ENCODE peak calls at places on chromosomes 2 and 18, in five cellular contexts. I is heart left ventricle, F is cardiac muscle cell, D is Peyer's patch, O is heart right ventricle. A is an unnamed sample.

GRCh38 chr2:124713969-124714368 is 688.9 kb downstream of the CNTNAP5 start:
- DNase-seq in I (no peak), F (no peak), D (no peak), O (no peak), A (no peak)

GRCh38 chr18:28127228-28127627 is 49.7 kb downstream of the CDH2 start:
- DNase-seq in I (peak), F (no peak), D (no peak), O (no peak), A (no peak)

GRCh38 chr2:235162070-235162469 is 210.3 kb downstream of the SH3BP4 start:
- DNase-seq in I (no peak), F (no peak), D (no peak), O (no peak), A (no peak)

GRCh38 chr18:63765837-63766236 is 9.4 kb upstream of the SERPINB7 start:
- DNase-seq in I (no peak), F (no peak), D (no peak), O (no peak), A (no peak)

GRCh38 chr18:73006331-73006730 is 138.5 kb upstream of the NETO1 start:
- DNase-seq in I (no peak), F (no peak), D (no peak), O (no peak), A (no peak)

GRCh38 chr2:30108192-30108591 is 38.6 kb upstream of the YPEL5 start:
- DNase-seq in I (no peak), F (no peak), D (no peak), O (no peak), A (no peak)

GRCh38 chr2:164145093-164145987 is 409.5 kb upstream of the FIGN start:
- DNase-seq in I (no peak), F (no peak), D (no peak), O (no peak), A (no peak)

GRCh38 chr2:88201811-88202169 is 31.6 kb downstream of the THNSL2 start:
- DNase-seq in I (no peak), F (no peak), D (no peak), O (no peak), A (no peak)

GRCh38 chr2:230915297-230915696 is 9.7 kb downstream of the GPR55 start:
- DNase-seq in I (no peak), F (no peak), D (no peak), O (no peak), A (no peak)

GRCh38 chr2:33372940-33373553 is 103.4 kb upstream of the RASGRP3 start:
- DNase-seq in I (no peak), F (peak), D (no peak), O (no peak), A (no peak)

GRCh38 chr2:69961496-69961895 is at the start of gene ASPRV1:
- DNase-seq in I (no peak), F (no peak), D (no peak), O (no peak), A (no peak)

GRCh38 chr2:230230801-230231200 is 5.3 kb downstream of the SP140 start:
- DNase-seq in I (no peak), F (no peak), D (no peak), O (no peak), A (no peak)

GRCh38 chr2:174663572-174663971 is 66.0 kb upstream of the WIPF1 start:
- DNase-seq in I (no peak), F (no peak), D (no peak), O (no peak), A (no peak)

GRCh38 chr2:17747684-17748452 is 5.7 kb downstream of the SMC6 start:
- DNase-seq in I (no peak), F (no peak), D (no peak), O (no peak), A (no peak)

GRCh38 chr2:7633556-7634153 is 716.4 kb downstream of the RNF144A start:
- DNase-seq in I (no peak), F (no peak), D (no peak), O (no peak), A (no peak)

GRCh38 chr2:66014450-66014849 is 420.5 kb upstream of the MEIS1 start:
- DNase-seq in I (no peak), F (no peak), D (no peak), O (no peak), A (no peak)

GRCh38 chr2:66017763-66018162 is 417.2 kb upstream of the MEIS1 start:
- DNase-seq in I (no peak), F (no peak), D (no peak), O (no peak), A (no peak)

DNA sequence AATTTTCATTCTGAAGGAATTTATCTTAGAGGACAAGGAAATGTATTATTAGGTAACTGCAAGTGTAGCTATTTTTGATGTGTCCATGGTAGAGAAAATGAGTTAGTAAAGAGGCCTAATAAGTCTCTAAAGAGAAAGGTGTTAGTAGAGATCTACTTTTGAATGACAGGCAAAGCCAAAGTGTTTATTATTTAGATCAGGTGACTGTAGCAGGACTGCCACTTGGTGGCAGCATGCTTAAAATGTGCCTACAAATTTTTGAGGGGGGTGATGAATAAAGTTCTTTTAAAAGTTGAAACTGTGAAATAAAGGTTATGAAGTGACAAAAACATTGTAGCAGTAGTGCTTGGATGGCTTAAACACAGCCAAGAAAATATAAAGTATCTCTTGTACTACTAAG is 421.5 kb upstream of the MEIS1 start:
- DNase-seq in I (no peak), F (no peak), D (no peak), O (no peak), A (no peak)
- TF ChIP-seq CTCF in I (no peak), F (no peak), D (no peak), O (no peak), A (peak)

GRCh38 chr18:686339-687111 is 25.9 kb downstream of the ENOSF1 start:
- DNase-seq in I (no peak), F (no peak), D (no peak), O (no peak), A (no peak)
- TF ChIP-seq CTCF in I (no peak), F (no peak), D (no peak), O (no peak), A (peak)

DNA sequence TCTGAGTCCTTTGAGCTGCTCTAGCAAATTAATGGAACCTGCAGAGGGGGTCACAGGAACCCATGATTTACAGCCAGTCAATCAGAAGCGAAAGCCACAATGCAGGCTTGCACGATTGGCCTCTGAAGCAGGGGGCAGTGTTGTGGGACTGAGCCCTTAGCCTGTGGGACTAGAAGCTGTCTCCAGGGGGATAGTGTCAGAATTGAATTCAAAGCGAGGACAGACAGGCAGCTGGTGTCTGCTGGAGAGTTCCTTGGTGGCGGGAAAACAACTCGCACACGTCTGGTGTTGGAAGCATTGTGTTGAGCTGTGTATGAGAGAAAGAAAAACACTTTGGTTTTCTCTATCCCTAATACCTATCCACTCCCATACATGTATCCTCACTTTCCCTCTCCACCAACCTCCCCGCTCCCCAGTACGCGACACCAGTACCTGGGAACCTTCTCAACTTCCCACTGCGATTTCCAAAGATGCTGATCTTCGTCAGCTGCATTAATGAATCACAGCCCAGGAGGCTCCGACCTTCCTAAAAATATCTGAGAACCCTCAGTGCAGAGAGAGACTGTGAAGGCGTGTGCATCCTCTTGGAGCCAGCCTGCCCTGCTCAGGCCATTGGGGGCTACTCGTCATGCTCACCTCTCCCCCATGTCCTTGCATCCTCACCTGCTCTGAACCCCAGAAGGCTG is 88.2 kb downstream of the HS1BP3 start:
- DNase-seq in I (peak), F (peak), D (no peak), O (no peak), A (no peak)
- TF ChIP-seq CTCF in I (no peak), F (peak), D (no peak), O (no peak), A (peak)

DNA sequence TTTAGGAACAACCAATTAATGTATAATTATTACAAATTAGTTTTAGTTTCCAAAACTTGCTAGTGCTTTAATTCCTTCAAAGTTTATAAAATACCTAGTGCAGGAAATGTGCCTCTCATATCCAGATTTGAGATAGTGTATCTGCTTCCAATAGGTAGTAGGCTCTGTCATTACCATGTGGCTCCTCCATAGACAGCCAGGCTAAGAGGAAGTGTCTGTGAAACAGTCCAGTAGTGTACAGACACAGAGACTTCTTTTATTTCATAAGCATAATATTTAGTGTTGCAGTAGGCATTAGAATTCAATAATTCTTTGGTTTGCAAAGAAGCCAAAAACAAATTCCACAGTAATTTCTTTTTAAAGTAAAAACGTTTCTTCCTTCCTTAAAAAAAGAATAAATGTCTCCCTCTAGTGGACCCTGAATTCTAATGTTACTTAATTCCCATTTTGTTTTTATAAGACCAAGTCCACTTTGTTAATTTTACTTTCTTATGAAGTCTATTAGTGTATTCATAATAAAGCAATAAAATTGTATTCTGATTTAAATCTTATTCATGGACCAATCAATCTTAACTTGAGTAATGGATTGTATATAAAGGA is 101.2 kb downstream of the NEB start:
- DNase-seq in I (no peak), F (no peak), D (no peak), O (no peak), A (no peak)
- TF ChIP-seq CTCF in I (peak), F (peak), D (peak), O (no peak), A (peak)

GRCh38 chr2:73111300-73112025 is 1.3 kb downstream of the RAB11FIP5 start:
- DNase-seq in I (peak), F (peak), D (no peak), O (no peak), A (no peak)
- TF ChIP-seq CTCF in I (no peak), F (no peak), D (no peak), O (no peak), A (no peak)

GRCh38 chr18:54558609-54559585 is 32.1 kb upstream of the DYNAP start:
- DNase-seq in I (no peak), F (peak), D (no peak), O (no peak), A (no peak)
- TF ChIP-seq CTCF in I (peak), F (peak), D (peak), O (peak), A (peak)

GRCh38 chr2:222677981-222678380 is 6.5 kb downstream of the MOGAT1 start:
- DNase-seq in I (no peak), F (no peak), D (no peak), O (no peak), A (no peak)
- TF ChIP-seq CTCF in I (no peak), F (no peak), D (no peak), O (no peak), A (no peak)

GRCh38 chr18:77059294-77059916 is 73.2 kb downstream of the MBP start:
- DNase-seq in I (no peak), F (peak), D (peak), O (no peak), A (no peak)

GRCh38 chr18:77062518-77063003 is 70.0 kb downstream of the MBP start:
- DNase-seq in I (no peak), F (no peak), D (peak), O (no peak), A (no peak)

GRCh38 chr18:77063256-77063655 is 69.3 kb downstream of the MBP start:
- DNase-seq in I (no peak), F (no peak), D (peak), O (no peak), A (no peak)

GRCh38 chr18:77061291-77061945 is 71.2 kb downstream of the MBP start:
- DNase-seq in I (no peak), F (no peak), D (no peak), O (no peak), A (no peak)

DNA sequence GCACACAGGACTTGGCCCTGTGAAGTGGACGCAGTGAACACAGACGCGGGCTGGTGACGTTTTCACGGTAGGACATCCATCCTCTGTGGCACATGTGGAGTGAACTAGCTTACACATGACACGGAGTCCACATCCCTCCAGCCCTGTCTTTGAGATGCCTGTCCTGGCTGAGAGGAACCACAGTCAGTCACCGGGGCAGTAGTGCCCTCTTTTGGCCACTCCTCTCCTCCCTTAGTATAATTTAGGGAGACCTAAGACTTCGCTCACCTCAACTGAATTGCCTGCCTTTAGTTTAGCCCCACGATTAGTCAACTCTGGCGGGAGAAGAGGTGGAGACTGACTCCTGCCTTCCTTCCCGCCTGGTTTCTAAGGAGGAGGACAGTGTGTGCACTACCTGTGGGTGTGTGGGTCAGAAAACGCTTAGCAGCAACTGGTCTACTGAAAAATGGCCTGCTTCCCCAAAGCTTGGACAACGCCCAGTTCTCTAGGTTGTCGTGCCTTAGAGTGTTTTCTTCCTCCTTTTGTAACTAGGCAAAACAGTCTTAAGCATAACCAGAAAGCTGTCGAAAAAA is 70.6 kb downstream of the MBP start:
- DNase-seq in I (no peak), F (no peak), D (peak), O (no peak), A (no peak)
- TF ChIP-seq CTCF in I (no peak), F (no peak), D (peak), O (no peak), A (no peak)

GRCh38 chr18:76923485-76924085 is 101.2 kb downstream of the ZNF236 start:
- DNase-seq in I (no peak), F (peak), D (no peak), O (no peak), A (no peak)
- TF ChIP-seq CTCF in I (peak), F (peak), D (peak), O (no peak), A (peak)

GRCh38 chr18:48605408-48605845 is 66.6 kb downstream of the CTIF start:
- DNase-seq in I (no peak), F (peak), D (no peak), O (no peak), A (no peak)
- TF ChIP-seq CTCF in I (no peak), F (peak), D (no peak), O (no peak), A (peak)

A was measured in type B pancreatic cell.